ENCODE peak calls at places on chromosomes 6 and 20, in five cellular contexts. I is activated CD8-positive, alpha-beta memory T cell treated with anti-CD3 and anti-CD28 coated beads, Interleukin-2, amount 10 ng/mL, durations not matched to agents 7 days and 5 days; G is HTR-8/SVneo; A is AG10803; B is EL. N is an unnamed sample.

GRCh38 chr6:131065112-131065823 is 2.2 kb upstream of the EPB41L2 start:
- DNase-seq in I (no peak), G (no peak), A (no peak), B (no peak), N (peak; percentile 27)

GRCh38 chr20:32626859-32627636 is 41.9 kb upstream of the NOL4L start:
- DNase-seq in I (no peak), G (no peak), A (no peak), B (no peak), N (peak; percentile 15)

GRCh38 chr20:47642624-47643023 is 140.9 kb downstream of the NCOA3 start:
- DNase-seq in I (no peak), G (no peak), A (no peak), B (no peak), N (no peak)

GRCh38 chr6:34055223-34055933 is 90.5 kb downstream of the GRM4 start:
- DNase-seq in I (peak; percentile 74), G (peak; percentile 84), A (peak; percentile 53), B (peak; percentile 62), N (peak; percentile 43)

GRCh38 chr6:158819977-158820632 is 937 bp upstream of the EZR start:
- DNase-seq in I (no peak), G (no peak), A (no peak), B (peak; percentile 46), N (peak; percentile 68)

GRCh38 chr6:110554441-110554840 is 78.0 kb upstream of the SLC22A16 start:
- DNase-seq in I (no peak), G (no peak), A (no peak), B (no peak), N (no peak)

GRCh38 chr6:167687035-167687720 is 139.5 kb upstream of the AFDN start:
- DNase-seq in I (no peak), G (no peak), A (no peak), B (no peak), N (no peak)

GRCh38 chr6:138442663-138443062 is 38.6 kb downstream of the HEBP2 start:
- DNase-seq in I (no peak), G (no peak), A (no peak), B (no peak), N (no peak)

GRCh38 chr6:137233561-137234504 is 14.6 kb upstream of the IFNGR1 start:
- DNase-seq in I (no peak), G (peak; percentile 34), A (peak; percentile 88), B (peak; percentile 87), N (peak; percentile 95)

GRCh38 chr6:75268121-75268987 is 16.2 kb downstream of the TMEM30A start:
- DNase-seq in I (no peak), G (no peak), A (no peak), B (peak; percentile 23), N (no peak)

GRCh38 chr6:6333498-6333897 is 13.0 kb upstream of the F13A1 start:
- DNase-seq in I (no peak), G (no peak), A (peak; percentile 60), B (peak; percentile 2), N (no peak)

GRCh38 chr6:26258199-26258977 is 106.6 kb upstream of the BTN3A2 start:
- DNase-seq in I (no peak), G (no peak), A (no peak), B (no peak), N (no peak)

GRCh38 chr20:21179796-21180195 is 53.9 kb downstream of the KIZ start:
- DNase-seq in I (no peak), G (no peak), A (peak; percentile 85), B (peak; percentile 14), N (no peak)

GRCh38 chr20:62427172-62428007 is at the start of gene RBBP8NL:
- DNase-seq in I (no peak), G (no peak), A (no peak), B (no peak), N (no peak)

GRCh38 chr6:28004350-28005123 is 47.5 kb downstream of the OR2B6 start:
- DNase-seq in I (no peak), G (no peak), A (no peak), B (no peak), N (no peak)

GRCh38 chr6:139473731-139474130 is 99.3 kb upstream of the CITED2 start:
- DNase-seq in I (no peak), G (no peak), A (peak; percentile 41), B (peak; percentile 6), N (no peak)

GRCh38 chr20:2350606-2351005 is 30.1 kb upstream of the TGM6 start:
- DNase-seq in I (no peak), G (no peak), A (no peak), B (no peak), N (no peak)